ENCODE peak calls at places on chromosomes 7 and 10, in five cellular contexts. I is WTC11, U is psoas muscle, T is GM12865, C is endodermal cell. N is an unnamed sample.

GRCh38 chr7:47936323-47936722 is 11.9 kb downstream of the PKD1L1 start:
- DNase-seq in I (no peak), U (no peak), T (no peak), C (no peak), N (no peak)

GRCh38 chr10:91289295-91289694 is 68.8 kb downstream of the PCGF5 start:
- DNase-seq in I (no peak), U (no peak), T (no peak), C (no peak), N (no peak)

GRCh38 chr7:6271091-6271658 is 1.2 kb downstream of the CYTH3 start:
- DNase-seq in I (peak; percentile 22), U (peak; percentile 78), T (no peak), C (peak; percentile 68), N (peak; percentile 63)

GRCh38 chr10:62715383-62715782 is 89.1 kb upstream of the ADO start:
- DNase-seq in I (no peak), U (no peak), T (no peak), C (no peak), N (no peak)

GRCh38 chr10:95730233-95730632 is 25.7 kb upstream of the ENTPD1 start:
- DNase-seq in I (no peak), U (no peak), T (no peak), C (no peak), N (no peak)

GRCh38 chr7:40604601-40605438 is 470.0 kb downstream of the SUGCT start:
- DNase-seq in I (peak; percentile 74), U (peak; percentile 59), T (peak; percentile 62), C (peak; percentile 89), N (no peak)

GRCh38 chr10:103235775-103236174 is 9.9 kb upstream of the RPEL1 start:
- DNase-seq in I (no peak), U (no peak), T (no peak), C (no peak), N (no peak)

GRCh38 chr7:2757904-2758672 is 70.1 kb downstream of the AMZ1 start:
- DNase-seq in I (no peak), U (no peak), T (peak; percentile 89), C (no peak), N (peak; percentile 99)

GRCh38 chr7:35723011-35723410 is 28.1 kb upstream of the HERPUD2 start:
- DNase-seq in I (no peak), U (no peak), T (no peak), C (no peak), N (peak; percentile 47)

GRCh38 chr10:132593900-132594876 is 56.6 kb downstream of the INPP5A start:
- DNase-seq in I (no peak), U (no peak), T (peak; percentile 71), C (no peak), N (no peak)

GRCh38 chr10:22704348-22705341 is 9.7 kb downstream of the PIP4K2A start:
- DNase-seq in I (no peak), U (no peak), T (peak; percentile 75), C (no peak), N (no peak)

GRCh38 chr7:15041226-15041625 is 138.7 kb upstream of the DGKB start:
- DNase-seq in I (no peak), U (no peak), T (no peak), C (no peak), N (no peak)

GRCh38 chr10:99908512-99908911 is 101.2 kb downstream of the DNMBP start:
- DNase-seq in I (no peak), U (no peak), T (peak; percentile 38), C (no peak), N (no peak)

GRCh38 chr10:132163278-132163765 is 23.4 kb upstream of the DPYSL4 start:
- DNase-seq in I (peak; percentile 88), U (peak; percentile 57), T (peak; percentile 21), C (peak; percentile 97), N (no peak)

GRCh38 chr7:98323597-98324322 is 42.3 kb downstream of the BRI3 start:
- DNase-seq in I (peak; percentile 76), U (no peak), T (no peak), C (peak; percentile 88), N (no peak)

GRCh38 chr10:122499491-122499941 is 38.2 kb downstream of the HTRA1 start:
- DNase-seq in I (no peak), U (no peak), T (no peak), C (no peak), N (no peak)

GRCh38 chr7:115274-115911 is 77.0 kb upstream of the FAM20C start:
- DNase-seq in I (no peak), U (no peak), T (no peak), C (peak; percentile 6), N (no peak)

GRCh38 chr10:3639546-3639945 is 145.5 kb downstream of the KLF6 start:
- DNase-seq in I (no peak), U (no peak), T (no peak), C (no peak), N (no peak)

GRCh38 chr10:102451105-102451969 is at the start of gene C10orf95:
- DNase-seq in I (peak; percentile 36), U (no peak), T (peak; percentile 10), C (peak; percentile 74), N (no peak)

GRCh38 chr7:28107960-28108359 is 72.6 kb downstream of the JAZF1 start:
- DNase-seq in I (no peak), U (peak; percentile 53), T (no peak), C (no peak), N (peak; percentile 25)

GRCh38 chr10:127243490-127244272 is 47.3 kb upstream of the INSYN2A start:
- DNase-seq in I (peak; percentile 79), U (no peak), T (no peak), C (peak; percentile 89), N (peak; percentile 11)

DNA sequence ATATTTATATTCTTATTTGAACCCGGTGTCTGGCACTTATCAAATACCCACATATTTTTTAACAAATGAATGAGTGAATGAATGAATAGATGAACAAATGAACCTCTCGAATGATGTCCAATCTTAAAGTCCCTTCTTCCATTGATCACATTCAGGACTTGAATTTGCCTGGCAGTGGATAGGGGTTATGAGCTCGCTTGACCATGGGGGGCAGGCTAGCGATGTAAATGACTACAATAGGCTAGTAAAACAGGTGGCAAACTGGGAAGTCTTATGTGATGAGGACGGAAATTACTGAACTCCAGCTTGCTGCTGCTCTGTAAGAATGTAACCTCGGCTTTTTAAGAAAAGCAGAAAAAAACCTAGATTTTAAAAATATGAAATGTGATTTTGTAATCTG is 247.7 kb upstream of the DKK1 start:
- DNase-seq in I (peak; percentile 45), U (no peak), T (peak; percentile 11), C (peak; percentile 66), N (no peak)
- TF ChIP-seq CTCF in I (peak; percentile 39), U (peak; percentile 5), T (no peak), C (peak; percentile 59), N (peak; percentile 9)

DNA sequence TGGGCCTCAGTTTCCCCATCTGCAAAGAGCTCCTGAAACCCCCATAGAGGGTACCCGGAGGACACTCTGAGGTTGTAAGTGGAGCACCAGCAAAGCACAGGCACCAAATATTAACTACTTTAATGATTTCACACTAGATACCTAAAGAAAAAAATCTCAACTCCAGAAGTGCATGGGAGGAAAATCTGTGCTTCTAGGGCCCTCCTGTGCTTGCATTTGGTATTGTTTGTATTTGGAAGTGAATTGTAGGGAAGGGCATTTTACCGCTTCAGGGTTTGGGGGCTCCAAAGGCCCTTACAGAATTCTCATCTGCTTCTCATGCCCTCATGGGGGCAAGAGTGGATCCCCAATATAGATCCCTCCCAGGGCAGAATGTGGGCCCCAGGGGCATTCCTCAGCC is 22.4 kb upstream of the DRGX start:
- DNase-seq in I (no peak), U (no peak), T (no peak), C (no peak), N (no peak)
- TF ChIP-seq CTCF in I (no peak), U (peak; percentile 5), T (no peak), C (peak; percentile 39), N (peak; percentile 36)

GRCh38 chr10:33209777-33210176 is 124.7 kb downstream of the NRP1 start:
- DNase-seq in I (no peak), U (no peak), T (no peak), C (no peak), N (no peak)

GRCh38 chr10:33212061-33212748 is 122.3 kb downstream of the NRP1 start:
- DNase-seq in I (no peak), U (no peak), T (no peak), C (no peak), N (no peak)

GRCh38 chr10:33214174-33214573 is 120.3 kb downstream of the NRP1 start:
- DNase-seq in I (no peak), U (no peak), T (peak; percentile 7), C (no peak), N (no peak)

GRCh38 chr10:33208166-33208565 is 126.3 kb downstream of the NRP1 start:
- DNase-seq in I (no peak), U (no peak), T (no peak), C (no peak), N (no peak)

DNA sequence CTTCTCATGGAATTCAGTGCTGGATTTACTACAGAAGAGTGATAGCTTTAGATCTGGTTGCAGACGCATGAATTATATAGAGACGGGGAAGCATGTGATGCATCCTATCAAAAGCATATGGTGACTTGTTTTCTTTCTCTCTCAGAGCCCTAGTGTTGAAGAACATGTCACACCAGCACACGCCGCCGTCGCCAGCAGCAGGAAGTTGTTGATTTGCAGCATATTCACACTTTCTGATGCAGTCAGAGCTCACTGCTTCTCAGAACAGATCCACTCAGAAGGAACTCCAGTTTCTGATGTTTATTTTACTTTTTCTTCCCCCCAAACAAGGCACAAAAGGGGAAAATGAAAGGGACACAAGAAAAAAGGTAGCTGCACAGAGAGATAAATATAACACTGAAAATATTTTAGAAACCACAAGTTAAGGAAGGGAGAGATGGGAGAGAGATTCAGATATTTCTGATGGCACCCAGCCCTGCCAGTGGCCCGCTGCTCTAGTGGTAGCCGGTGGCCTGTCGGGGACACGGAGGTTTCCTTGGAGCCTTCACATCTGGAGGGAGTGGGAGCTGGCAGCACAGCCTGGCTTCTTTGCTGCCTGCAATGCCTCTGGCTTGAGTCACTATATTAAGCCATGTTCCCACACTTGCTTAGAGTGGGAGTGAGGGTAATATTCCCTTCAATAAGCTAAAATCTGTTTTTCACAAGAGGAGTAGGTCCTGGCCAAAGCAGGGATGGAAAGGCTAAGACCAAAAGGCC is 123.2 kb downstream of the NRP1 start:
- DNase-seq in I (no peak), U (peak; percentile 67), T (peak; percentile 20), C (peak; percentile 66), N (peak; percentile 41)
- TF ChIP-seq CTCF in I (no peak), U (no peak), T (no peak), C (no peak), N (no peak)

GRCh38 chr10:98676895-98677294 is 230.2 kb upstream of the HPS1 start:
- DNase-seq in I (no peak), U (no peak), T (no peak), C (no peak), N (peak; percentile 18)
- TF ChIP-seq CTCF in I (no peak), U (no peak), T (no peak), C (peak; percentile 77), N (peak; percentile 58)

GRCh38 chr10:79358811-79359210 is 11.5 kb downstream of the PPIF start:
- DNase-seq in I (no peak), U (peak; percentile 46), T (no peak), C (no peak), N (no peak)
- TF ChIP-seq CTCF in I (no peak), U (no peak), T (no peak), C (no peak), N (no peak)

DNA sequence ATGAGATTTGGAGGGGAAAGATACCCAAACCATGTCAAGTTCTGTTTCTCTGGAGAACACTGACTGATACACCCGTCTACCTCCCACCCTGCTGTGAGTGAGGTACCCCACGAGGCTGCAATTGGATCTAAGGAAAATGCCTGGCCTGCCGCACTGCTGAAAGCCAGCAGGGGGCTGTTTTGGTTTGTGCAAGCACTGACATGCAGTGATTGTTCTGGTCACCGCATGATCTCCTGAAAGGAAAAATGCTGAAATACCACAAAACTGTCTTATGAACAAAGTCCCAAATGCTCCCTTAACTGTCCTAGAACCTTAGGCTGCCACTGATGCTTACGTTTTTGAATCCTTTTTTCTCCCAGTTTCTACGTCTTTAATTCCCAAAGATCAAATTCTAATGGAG is 132.7 kb downstream of the JCAD start:
- DNase-seq in I (peak; percentile 28), U (no peak), T (no peak), C (peak; percentile 52), N (peak; percentile 25)
- TF ChIP-seq CTCF in I (no peak), U (peak; percentile 26), T (no peak), C (peak; percentile 62), N (peak; percentile 78)

GRCh38 chr7:24821045-24821853 is 64.0 kb upstream of the GSDME start:
- DNase-seq in I (no peak), U (peak; percentile 69), T (peak; percentile 92), C (no peak), N (peak; percentile 93)
- TF ChIP-seq CTCF in I (no peak), U (no peak), T (no peak), C (no peak), N (peak; percentile 63)